ENCODE peak calls at places on chromosomes 11 and 22, in four cellular contexts. N is KG1, K is cardiac septum, C is lower lobe of right lung. B is an unnamed sample.

GRCh38 chr22:48868554-48868953 is 959.1 kb downstream of the BRD1 start:
- DNase-seq in N (no peak), K (peak), C (no peak), B (peak)

GRCh38 chr11:113895367-113896155 is 9.0 kb upstream of the HTR3B start:
- DNase-seq in N (no peak), K (no peak), C (no peak), B (no peak)

GRCh38 chr11:31060880-31061279 is 308.7 kb downstream of the DCDC1 start:
- DNase-seq in N (no peak), K (no peak), C (no peak), B (no peak)

GRCh38 chr11:66133216-66133775 is 63.2 kb downstream of the PACS1 start:
- DNase-seq in N (no peak), K (no peak), C (no peak), B (no peak)

GRCh38 chr11:72321381-72321996 is 77.5 kb upstream of the PHOX2A start:
- DNase-seq in N (no peak), K (no peak), C (no peak), B (peak)

GRCh38 chr11:74142624-74143023 is 28.2 kb downstream of the C2CD3 start:
- DNase-seq in N (no peak), K (no peak), C (no peak), B (no peak)

GRCh38 chr22:17106785-17107546 is 14.2 kb downstream of the TMEM121B start:
- DNase-seq in N (peak), K (peak), C (peak), B (no peak)

GRCh38 chr22:46054091-46054877 is 77.3 kb upstream of the WNT7B start:
- DNase-seq in N (no peak), K (peak), C (peak), B (peak)

GRCh38 chr11:125091247-125091876 is 20.1 kb downstream of the TMEM218 start:
- DNase-seq in N (no peak), K (no peak), C (peak), B (no peak)

GRCh38 chr11:128548655-128549255 is 38.6 kb downstream of the ETS1 start:
- DNase-seq in N (peak), K (peak), C (peak), B (no peak)